ENCODE peak calls at places on chromosome 13, in five cellular contexts. U is A172, G is adrenal gland, K is AG04450, P is SK-N-SH. X is an unnamed sample.

GRCh38 chr13:84588023-84588422 is 705.7 kb upstream of the SLITRK1 start:
- DNase-seq in U (no peak), G (no peak), K (no peak), P (no peak), X (no peak)

GRCh38 chr13:63291701-63292100 is 1876.1 kb upstream of the PCDH20 start:
- DNase-seq in U (no peak), G (no peak), K (no peak), P (no peak), X (no peak)

GRCh38 chr13:107669356-107669755 is 546.0 kb downstream of the LIG4 start:
- DNase-seq in U (peak), G (no peak), K (peak), P (no peak), X (peak)

GRCh38 chr13:76297331-76297730 is 588.9 kb downstream of the KCTD12 start:
- DNase-seq in U (no peak), G (no peak), K (no peak), P (no peak), X (no peak)

GRCh38 chr13:41707192-41707858 is 250.0 kb downstream of the RGCC start:
- DNase-seq in U (no peak), G (no peak), K (no peak), P (no peak), X (no peak)

GRCh38 chr13:41854758-41855157 is 106.2 kb downstream of the VWA8 start:
- DNase-seq in U (no peak), G (no peak), K (no peak), P (no peak), X (no peak)

GRCh38 chr13:73625562-73626339 is 508.5 kb downstream of the KLF12 start:
- DNase-seq in U (no peak), G (no peak), K (no peak), P (no peak), X (no peak)

GRCh38 chr13:48749144-48749543 is 95.4 kb downstream of the CYSLTR2 start:
- DNase-seq in U (peak), G (peak), K (no peak), P (no peak), X (no peak)

GRCh38 chr13:99740261-99740979 is 231.1 kb downstream of the ZIC5 start:
- DNase-seq in U (peak), G (no peak), K (no peak), P (peak), X (no peak)

GRCh38 chr13:101512650-101513049 is 60.2 kb downstream of the ITGBL1 start:
- DNase-seq in U (peak), G (no peak), K (no peak), P (no peak), X (no peak)

GRCh38 chr13:77516342-77516789 is 19.1 kb upstream of the SCEL start:
- DNase-seq in U (peak), G (no peak), K (no peak), P (no peak), X (no peak)

GRCh38 chr13:45310341-45311138 is 30.4 kb downstream of the TPT1 start:
- DNase-seq in U (no peak), G (no peak), K (no peak), P (no peak), X (no peak)

GRCh38 chr13:28560612-28561011 is 65.7 kb upstream of the FLT1 start:
- DNase-seq in U (no peak), G (no peak), K (no peak), P (no peak), X (no peak)

GRCh38 chr13:96903085-96903484 is 91.2 kb downstream of the OXGR1 start:
- DNase-seq in U (no peak), G (no peak), K (no peak), P (no peak), X (no peak)

GRCh38 chr13:26246154-26246553 is 7.8 kb upstream of the CDK8 start:
- DNase-seq in U (no peak), G (peak), K (no peak), P (no peak), X (no peak)

GRCh38 chr13:36131931-36132297 is 732 bp upstream of the DCLK1 start:
- DNase-seq in U (no peak), G (no peak), K (no peak), P (no peak), X (no peak)

GRCh38 chr13:58852076-58852475 is 1220.5 kb downstream of the PCDH17 start:
- DNase-seq in U (peak), G (no peak), K (no peak), P (no peak), X (no peak)

GRCh38 chr13:112967666-112968379 is 1.2 kb upstream of the MCF2L start:
- DNase-seq in U (no peak), G (no peak), K (no peak), P (no peak), X (no peak)